ENCODE peak calls at places on chromosomes 12 and 14, in six cellular contexts. One of them, this sample, is unnamed.

GRCh38 chr12:130300725-130301124 is 37.0 kb upstream of the PIWIL1 start:
- DNase-seq in ovary: no peak
- DNase-seq in DND-41: peak; percentile 26
- DNase-seq in keratinocyte: no peak
- DNase-seq in RWPE2: no peak
- DNase-seq in A549: no peak
- DNase-seq in this sample: no peak

GRCh38 chr12:96375173-96375572 is 25.1 kb downstream of the CDK17 start:
- DNase-seq in A549: no peak
- DNase-seq in keratinocyte: no peak
- DNase-seq in ovary: no peak
- DNase-seq in DND-41: no peak
- DNase-seq in RWPE2: no peak
- DNase-seq in this sample: no peak

GRCh38 chr12:80825506-80825905 is 108.8 kb downstream of the MYF5 start:
- DNase-seq in ovary: no peak
- DNase-seq in A549: no peak
- DNase-seq in RWPE2: no peak
- DNase-seq in DND-41: no peak
- DNase-seq in keratinocyte: no peak
- DNase-seq in this sample: no peak

GRCh38 chr12:9648701-9649531 is 20.6 kb upstream of the CLEC2D start:
- DNase-seq in keratinocyte: no peak
- DNase-seq in A549: no peak
- DNase-seq in ovary: no peak
- DNase-seq in DND-41: no peak
- DNase-seq in RWPE2: no peak
- DNase-seq in this sample: peak; percentile 59

GRCh38 chr12:123828120-123828519 is 66.0 kb downstream of the DNAH10 start:
- DNase-seq in A549: no peak
- DNase-seq in RWPE2: no peak
- DNase-seq in keratinocyte: no peak
- DNase-seq in DND-41: no peak
- DNase-seq in ovary: no peak
- DNase-seq in this sample: no peak

GRCh38 chr12:124248862-124249825 is 45.7 kb upstream of the RFLNA start:
- DNase-seq in ovary: no peak
- DNase-seq in keratinocyte: no peak
- DNase-seq in RWPE2: no peak
- DNase-seq in A549: no peak
- DNase-seq in DND-41: no peak
- DNase-seq in this sample: no peak

GRCh38 chr14:89383171-89383845 is 33.7 kb downstream of the FOXN3 start:
- DNase-seq in ovary: no peak
- DNase-seq in RWPE2: no peak
- DNase-seq in keratinocyte: no peak
- DNase-seq in DND-41: no peak
- DNase-seq in A549: no peak
- DNase-seq in this sample: no peak

GRCh38 chr12:12486661-12487240 is 75.9 kb downstream of the DUSP16 start:
- DNase-seq in DND-41: no peak
- DNase-seq in keratinocyte: no peak
- DNase-seq in A549: no peak
- DNase-seq in RWPE2: no peak
- DNase-seq in ovary: no peak
- DNase-seq in this sample: no peak

GRCh38 chr12:53295070-53295890 is at the start of gene PFDN5:
- DNase-seq in RWPE2: peak; percentile 81
- DNase-seq in DND-41: peak; percentile 91
- DNase-seq in A549: peak; percentile 88
- DNase-seq in ovary: peak; percentile 84
- DNase-seq in keratinocyte: peak; percentile 38
- DNase-seq in this sample: peak; percentile 96

GRCh38 chr14:36217732-36218131 is 41.2 kb upstream of the PTCSC3 start:
- DNase-seq in ovary: no peak
- DNase-seq in RWPE2: no peak
- DNase-seq in DND-41: no peak
- DNase-seq in A549: no peak
- DNase-seq in keratinocyte: no peak
- DNase-seq in this sample: no peak

GRCh38 chr12:82797480-82797879 is 110.8 kb downstream of the TMTC2 start:
- DNase-seq in RWPE2: no peak
- DNase-seq in A549: no peak
- DNase-seq in ovary: no peak
- DNase-seq in DND-41: no peak
- DNase-seq in keratinocyte: no peak
- DNase-seq in this sample: no peak

GRCh38 chr12:15886372-15887042 is 4.3 kb downstream of the STRAP start:
- DNase-seq in keratinocyte: no peak
- DNase-seq in RWPE2: no peak
- DNase-seq in ovary: no peak
- DNase-seq in A549: no peak
- DNase-seq in DND-41: no peak
- DNase-seq in this sample: no peak

GRCh38 chr12:21989819-21990412 is 48.7 kb upstream of the ABCC9 start:
- DNase-seq in RWPE2: no peak
- DNase-seq in DND-41: no peak
- DNase-seq in keratinocyte: no peak
- DNase-seq in A549: no peak
- DNase-seq in ovary: no peak
- DNase-seq in this sample: peak; percentile 30

GRCh38 chr12:3885179-3886094 is 12.2 kb upstream of the PARP11 start:
- DNase-seq in ovary: peak; percentile 29
- DNase-seq in keratinocyte: no peak
- DNase-seq in DND-41: peak; percentile 37
- DNase-seq in RWPE2: no peak
- DNase-seq in A549: peak; percentile 17
- DNase-seq in this sample: peak; percentile 20

GRCh38 chr12:9039397-9039977 is 50.1 kb downstream of the KLRG1 start:
- DNase-seq in RWPE2: no peak
- DNase-seq in keratinocyte: no peak
- DNase-seq in A549: peak; percentile 78
- DNase-seq in DND-41: peak; percentile 16
- DNase-seq in ovary: no peak
- DNase-seq in this sample: peak; percentile 63

GRCh38 chr14:99725774-99726537 is 41.9 kb downstream of the CYP46A1 start:
- DNase-seq in A549: no peak
- DNase-seq in keratinocyte: no peak
- DNase-seq in RWPE2: peak; percentile 66
- DNase-seq in DND-41: no peak
- DNase-seq in ovary: peak; percentile 6
- DNase-seq in this sample: no peak

GRCh38 chr12:84911331-84912190 is 1.0 kb downstream of the SLC6A15 start:
- DNase-seq in A549: peak; percentile 67
- DNase-seq in ovary: peak; percentile 19
- DNase-seq in RWPE2: peak; percentile 77
- DNase-seq in DND-41: no peak
- DNase-seq in keratinocyte: no peak
- DNase-seq in this sample: no peak

GRCh38 chr14:54312166-54312801 is 84.5 kb upstream of the CDKN3 start:
- DNase-seq in RWPE2: peak; percentile 95
- DNase-seq in A549: peak; percentile 24
- DNase-seq in ovary: no peak
- DNase-seq in keratinocyte: peak; percentile 97
- DNase-seq in DND-41: no peak
- DNase-seq in this sample: no peak

GRCh38 chr14:105358943-105359342 is 39.4 kb upstream of the TEX22 start:
- DNase-seq in DND-41: no peak
- DNase-seq in RWPE2: no peak
- DNase-seq in keratinocyte: no peak
- DNase-seq in ovary: no peak
- DNase-seq in A549: no peak
- DNase-seq in this sample: no peak
- H3K4me3 ChIP-seq in DND-41: no peak overlapping the region
- H3K4me3 ChIP-seq in RWPE2: no peak overlapping the region
- H3K4me3 ChIP-seq in keratinocyte: no peak overlapping the region
- H3K4me3 ChIP-seq in ovary: no peak overlapping the region
- H3K4me3 ChIP-seq in A549: no peak overlapping the region
- H3K4me3 ChIP-seq in this sample: no peak overlapping the region

GRCh38 chr12:110590806-110591326 is 7.7 kb upstream of the PPTC7 start:
- DNase-seq in DND-41: no peak
- DNase-seq in A549: no peak
- DNase-seq in RWPE2: no peak
- DNase-seq in keratinocyte: no peak
- DNase-seq in ovary: no peak
- DNase-seq in this sample: peak; percentile 61
- H3K27ac ChIP-seq in DND-41: no peak overlapping the region
- H3K27ac ChIP-seq in A549: no peak overlapping the region
- H3K27ac ChIP-seq in RWPE2: no peak overlapping the region
- H3K27ac ChIP-seq in keratinocyte: no peak overlapping the region
- H3K27ac ChIP-seq in ovary: peak overlapping the region; percentile 37
- H3K27ac ChIP-seq in this sample: peak overlapping the region; percentile 80

GRCh38 chr12:105083551-105084105 is 630 bp downstream of the ALDH1L2 start:
- DNase-seq in DND-41: no peak
- DNase-seq in ovary: peak; percentile 40
- DNase-seq in A549: peak; percentile 36
- DNase-seq in keratinocyte: no peak
- DNase-seq in RWPE2: no peak
- DNase-seq in this sample: no peak

GRCh38 chr12:105084251-105085250 is at the start of gene ALDH1L2:
- DNase-seq in ovary: peak; percentile 87
- DNase-seq in keratinocyte: no peak
- DNase-seq in DND-41: no peak
- DNase-seq in A549: peak; percentile 58
- DNase-seq in RWPE2: peak; percentile 85
- DNase-seq in this sample: peak; percentile 55

GRCh38 chr12:105085537-105085936 is 1.3 kb upstream of the ALDH1L2 start:
- DNase-seq in keratinocyte: no peak
- DNase-seq in A549: no peak
- DNase-seq in DND-41: no peak
- DNase-seq in RWPE2: no peak
- DNase-seq in ovary: no peak
- DNase-seq in this sample: no peak

GRCh38 chr12:105079011-105079570 is 5.2 kb downstream of the ALDH1L2 start:
- DNase-seq in RWPE2: no peak
- DNase-seq in DND-41: no peak
- DNase-seq in ovary: no peak
- DNase-seq in keratinocyte: no peak
- DNase-seq in A549: no peak
- DNase-seq in this sample: no peak

DNA sequence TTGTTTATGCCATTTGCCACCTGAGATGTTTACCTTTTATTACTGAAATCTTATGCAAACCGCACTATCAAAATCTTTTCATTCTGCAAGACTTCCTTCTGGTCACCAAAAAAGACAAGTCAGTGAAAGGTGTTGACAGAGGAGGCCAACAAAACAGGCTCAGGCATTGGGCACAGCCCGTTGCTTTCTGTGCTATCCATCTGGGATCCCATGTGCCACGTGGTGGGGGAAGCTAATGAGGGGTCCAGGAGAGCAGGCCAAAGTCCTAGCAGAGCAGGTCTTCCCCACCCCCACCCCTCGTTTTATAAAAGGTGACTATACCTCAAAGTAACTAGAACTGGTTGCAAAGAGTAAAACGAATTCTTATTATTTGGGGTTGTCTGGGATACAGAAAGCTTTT is 1.2 kb downstream of the ALDH1L2 start:
- DNase-seq in keratinocyte: no peak
- DNase-seq in RWPE2: no peak
- DNase-seq in DND-41: no peak
- DNase-seq in ovary: no peak
- DNase-seq in A549: no peak
- DNase-seq in this sample: no peak
- H3K4me3 ChIP-seq in keratinocyte: no peak overlapping the region
- H3K4me3 ChIP-seq in RWPE2: no peak overlapping the region
- H3K4me3 ChIP-seq in DND-41: no peak overlapping the region
- H3K4me3 ChIP-seq in ovary: no peak overlapping the region
- H3K4me3 ChIP-seq in A549: peak overlapping the region; percentile 64
- H3K4me3 ChIP-seq in this sample: no peak overlapping the region

GRCh38 chr12:122460641-122461040 is 38.2 kb upstream of the CLIP1 start:
- DNase-seq in A549: no peak
- DNase-seq in keratinocyte: no peak
- DNase-seq in DND-41: no peak
- DNase-seq in RWPE2: peak; percentile 10
- DNase-seq in ovary: no peak
- DNase-seq in this sample: no peak
- H3K27ac ChIP-seq in A549: peak overlapping the region; percentile 63
- H3K27ac ChIP-seq in keratinocyte: no peak overlapping the region
- H3K27ac ChIP-seq in DND-41: no peak overlapping the region
- H3K27ac ChIP-seq in RWPE2: no peak overlapping the region
- H3K27ac ChIP-seq in ovary: no peak overlapping the region
- H3K27ac ChIP-seq in this sample: no peak overlapping the region

DNA sequence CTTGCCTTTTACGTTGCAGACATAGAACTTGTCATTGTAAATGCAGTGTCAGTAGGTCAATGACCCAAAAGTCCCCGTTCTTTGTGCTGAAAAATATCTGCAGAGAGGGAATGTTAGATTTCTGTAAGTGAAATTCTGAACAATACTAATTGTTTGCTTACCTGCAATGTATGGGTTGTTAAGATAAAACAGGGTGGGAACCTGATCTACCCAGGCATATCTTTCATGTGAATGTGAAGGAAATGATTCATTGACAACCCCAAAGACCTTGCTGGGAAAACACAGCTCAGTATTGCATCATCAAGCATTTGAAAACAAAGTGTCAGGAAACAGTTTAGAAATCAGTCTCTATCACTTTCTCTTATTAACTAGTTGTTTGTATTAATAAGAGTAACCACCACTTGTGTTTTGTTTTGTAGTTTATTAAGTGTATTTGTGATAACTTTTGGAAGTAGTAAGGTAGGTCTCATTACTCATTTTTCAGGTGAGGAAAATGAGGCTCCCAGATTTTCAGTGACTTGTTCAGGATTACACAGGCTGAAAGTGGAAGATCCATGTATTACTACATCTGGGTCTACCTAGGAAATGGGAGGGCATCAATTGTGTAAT is 57.9 kb upstream of the SLC38A2 start:
- DNase-seq in A549: peak; percentile 74
- DNase-seq in DND-41: peak; percentile 26
- DNase-seq in ovary: no peak
- DNase-seq in keratinocyte: no peak
- DNase-seq in RWPE2: no peak
- DNase-seq in this sample: peak; percentile 19
- H3K4me3 ChIP-seq in A549: no peak overlapping the region
- H3K4me3 ChIP-seq in DND-41: no peak overlapping the region
- H3K4me3 ChIP-seq in ovary: no peak overlapping the region
- H3K4me3 ChIP-seq in keratinocyte: peak overlapping the region; percentile 26
- H3K4me3 ChIP-seq in RWPE2: no peak overlapping the region
- H3K4me3 ChIP-seq in this sample: no peak overlapping the region

GRCh38 chr14:93824518-93825234 is 36.4 kb upstream of the PRIMA1 start:
- DNase-seq in DND-41: no peak
- DNase-seq in ovary: no peak
- DNase-seq in RWPE2: no peak
- DNase-seq in A549: peak; percentile 36
- DNase-seq in keratinocyte: no peak
- DNase-seq in this sample: no peak
- H3K27ac ChIP-seq in DND-41: no peak overlapping the region
- H3K27ac ChIP-seq in ovary: no peak overlapping the region
- H3K27ac ChIP-seq in RWPE2: no peak overlapping the region
- H3K27ac ChIP-seq in A549: no peak overlapping the region
- H3K27ac ChIP-seq in keratinocyte: no peak overlapping the region
- H3K27ac ChIP-seq in this sample: no peak overlapping the region

This sample was measured in CD4-positive, CD25-positive, alpha-beta regulatory T cell.